ENCODE peak calls at places on chromosomes 2 and 18, in eight cellular contexts. B is HCT116, X is K562, D is GM12878, V is endothelial cell of umbilical vein, U is H1, L is HepG2, M is SK-N-SH. Z is an unnamed sample.

GRCh38 chr18:73563345-73563744 is 584.3 kb downstream of the FBXO15 start:
- DNase-seq in B (no peak), V (no peak), D (no peak), L (no peak), X (no peak), U (no peak), M (no peak), Z (no peak)

GRCh38 chr2:201262718-201263117 is 2.4 kb downstream of the CASP8 start:
- DNase-seq in M (no peak), B (no peak), L (no peak), U (no peak), V (no peak), X (no peak), D (no peak), Z (no peak)

GRCh38 chr2:84725717-84726116 is 155.2 kb downstream of the TRABD2A start:
- DNase-seq in L (no peak), X (no peak), V (no peak), M (no peak), B (no peak), D (no peak), U (no peak), Z (no peak)

GRCh38 chr2:234467289-234467688 is 29.6 kb downstream of the ARL4C start:
- DNase-seq in L (no peak), M (no peak), V (no peak), D (no peak), X (no peak), B (no peak), U (no peak), Z (no peak)

GRCh38 chr2:118457956-118458355 is 369.7 kb downstream of the INSIG2 start:
- DNase-seq in D (no peak), U (no peak), L (no peak), M (no peak), B (no peak), X (no peak), V (no peak), Z (no peak)

GRCh38 chr2:230957756-230958391 is 32.8 kb upstream of the GPR55 start:
- DNase-seq in L (no peak), X (no peak), V (no peak), M (no peak), D (no peak), B (no peak), U (no peak), Z (no peak)

GRCh38 chr2:80496770-80497169 is 192.2 kb upstream of the LRRTM1 start:
- DNase-seq in D (no peak), V (no peak), U (no peak), X (no peak), M (no peak), L (no peak), B (no peak), Z (no peak)

GRCh38 chr2:200239216-200239615 is 67.3 kb upstream of the SPATS2L start:
- DNase-seq in B (no peak), U (no peak), D (no peak), X (no peak), V (no peak), M (peak), L (no peak), Z (no peak)

GRCh38 chr2:233706720-233707119 is 6.0 kb upstream of the UGT1A5 start:
- DNase-seq in M (no peak), V (no peak), D (no peak), X (no peak), L (no peak), B (no peak), U (no peak), Z (no peak)

GRCh38 chr2:158688722-158689121 is 106.4 kb upstream of the DAPL1 start:
- DNase-seq in B (no peak), U (no peak), V (no peak), L (no peak), X (no peak), M (no peak), D (no peak), Z (peak)

GRCh38 chr2:121810959-121811853 is 55.8 kb downstream of the TSN start:
- DNase-seq in L (peak), D (no peak), X (peak), B (peak), M (peak), U (peak), V (peak), Z (peak)

GRCh38 chr18:32798209-32798960 is 25.6 kb upstream of the KLHL14 start:
- DNase-seq in L (peak), V (no peak), M (no peak), X (no peak), B (no peak), D (no peak), U (no peak), Z (no peak)

GRCh38 chr2:50547521-50547920 is 484.4 kb downstream of the NRXN1 start:
- DNase-seq in D (no peak), V (no peak), M (no peak), X (no peak), L (no peak), B (no peak), U (no peak), Z (no peak)

GRCh38 chr18:28494151-28494550 is 317.2 kb upstream of the CDH2 start:
- DNase-seq in D (no peak), L (no peak), U (no peak), X (no peak), M (no peak), V (no peak), B (no peak), Z (no peak)

GRCh38 chr2:15939556-15939853 is 845 bp upstream of the MYCN start:
- DNase-seq in X (peak), U (no peak), V (no peak), B (peak), M (peak), L (no peak), D (no peak), Z (no peak)

GRCh38 chr2:88188741-88189140 is 18.6 kb downstream of the THNSL2 start:
- DNase-seq in B (no peak), M (no peak), X (no peak), L (no peak), U (no peak), D (no peak), V (no peak), Z (no peak)

GRCh38 chr2:191245046-191245868 is at the start of gene MYO1B:
- DNase-seq in V (peak), B (peak), X (peak), U (peak), L (peak), M (peak), D (no peak), Z (peak)

GRCh38 chr2:223618172-223619035 is 16.2 kb upstream of the SCG2 start:
- DNase-seq in L (no peak), V (no peak), U (peak), B (no peak), X (peak), M (no peak), D (no peak), Z (peak)

GRCh38 chr2:160670618-160671017 is 177.0 kb upstream of the RBMS1 start:
- DNase-seq in L (no peak), X (no peak), U (no peak), B (no peak), M (no peak), V (no peak), D (no peak), Z (no peak)

GRCh38 chr2:44166096-44166495 is 2.6 kb upstream of the PPM1B start:
- DNase-seq in L (no peak), B (no peak), V (no peak), U (no peak), D (no peak), X (no peak), M (peak), Z (peak)

GRCh38 chr2:234422895-234423505 is 73.9 kb downstream of the ARL4C start:
- DNase-seq in M (no peak), X (no peak), B (no peak), D (no peak), L (no peak), V (no peak), U (no peak), Z (no peak)

GRCh38 chr2:48414980-48415764 is 114.8 kb upstream of the STON1 start:
- DNase-seq in U (no peak), D (no peak), M (peak), B (no peak), V (no peak), X (no peak), L (peak), Z (peak)

GRCh38 chr18:54338230-54338629 is 19.4 kb downstream of the STARD6 start:
- DNase-seq in X (no peak), L (no peak), U (no peak), D (no peak), V (no peak), M (no peak), B (no peak), Z (no peak)

GRCh38 chr2:109701362-109701761 is 87.2 kb downstream of the SOWAHC start:
- DNase-seq in D (no peak), B (no peak), V (no peak), L (peak), X (no peak), M (no peak), U (no peak), Z (peak)

GRCh38 chr18:34514238-34514637 is 195.9 kb upstream of the DTNA start:
- DNase-seq in D (no peak), L (no peak), V (peak), X (no peak), B (no peak), U (no peak), M (no peak), Z (no peak)

GRCh38 chr2:97740590-97741182 is 27.3 kb downstream of the ZAP70 start:
- DNase-seq in V (peak), D (no peak), X (peak), L (peak), M (peak), B (peak), U (peak), Z (peak)

GRCh38 chr2:1141079-1141478 is 190.4 kb downstream of the SNTG2 start:
- DNase-seq in X (no peak), U (no peak), D (no peak), L (no peak), V (no peak), B (no peak), M (no peak), Z (no peak)

GRCh38 chr2:161983010-161983651 is 90.9 kb downstream of the DPP4 start:
- DNase-seq in D (no peak), B (no peak), V (no peak), X (no peak), M (no peak), L (no peak), U (no peak), Z (no peak)

GRCh38 chr2:216615298-216616082 is 17.7 kb upstream of the IGFBP2 start:
- DNase-seq in B (no peak), L (peak), V (no peak), U (no peak), D (no peak), X (no peak), M (no peak), Z (no peak)

GRCh38 chr18:36572135-36572856 is 256.5 kb downstream of the TPGS2 start:
- DNase-seq in X (no peak), L (peak), D (peak), V (peak), B (peak), U (no peak), M (peak), Z (peak)

GRCh38 chr2:136113767-136114070 is 4.2 kb downstream of the CXCR4 start:
- DNase-seq in U (no peak), V (no peak), D (no peak), L (no peak), M (peak), X (no peak), B (no peak), Z (no peak)

GRCh38 chr2:172791953-172792352 is 56.3 kb downstream of the RAPGEF4 start:
- DNase-seq in D (no peak), U (no peak), B (no peak), V (no peak), X (no peak), L (no peak), M (no peak), Z (peak)

GRCh38 chr18:66752733-66753132 is 148.8 kb upstream of the CDH19 start:
- DNase-seq in V (no peak), M (no peak), D (no peak), U (no peak), L (no peak), X (no peak), B (no peak), Z (no peak)

GRCh38 chr2:150325656-150326055 is 161.8 kb downstream of the RND3 start:
- DNase-seq in L (no peak), B (no peak), X (no peak), M (no peak), D (no peak), V (no peak), U (no peak), Z (no peak)

GRCh38 chr2:150332378-150332777 is 155.1 kb downstream of the RND3 start:
- DNase-seq in B (no peak), D (no peak), X (no peak), V (no peak), L (no peak), U (no peak), M (no peak), Z (no peak)

GRCh38 chr2:150327546-150328495 is 159.6 kb downstream of the RND3 start:
- DNase-seq in X (no peak), B (no peak), L (no peak), M (peak), D (no peak), V (no peak), U (no peak), Z (peak)
- TF ChIP-seq POLR2AphosphoS5 in X (no peak), B (no peak), L (no peak), M (no peak), D (no peak), V (no peak), U (no peak), Z (no peak)

GRCh38 chr2:20232837-20233207 is 7.9 kb upstream of the SDC1 start:
- DNase-seq in D (no peak), B (no peak), L (no peak), U (peak), M (no peak), X (no peak), V (no peak), Z (no peak)
- H3K27ac ChIP-seq in D (no peak), B (no peak), L (no peak), U (no peak), M (no peak), X (no peak), V (no peak), Z (no peak)

GRCh38 chr18:51342815-51343214 is 145.3 kb upstream of the MEX3C start:
- DNase-seq in L (peak), U (no peak), D (no peak), B (no peak), V (no peak), X (no peak), M (no peak), Z (no peak)
- H3K4me2 ChIP-seq in L (no peak), U (no peak), D (no peak), B (no peak), V (no peak), X (no peak), M (no peak), Z (no peak)

DNA sequence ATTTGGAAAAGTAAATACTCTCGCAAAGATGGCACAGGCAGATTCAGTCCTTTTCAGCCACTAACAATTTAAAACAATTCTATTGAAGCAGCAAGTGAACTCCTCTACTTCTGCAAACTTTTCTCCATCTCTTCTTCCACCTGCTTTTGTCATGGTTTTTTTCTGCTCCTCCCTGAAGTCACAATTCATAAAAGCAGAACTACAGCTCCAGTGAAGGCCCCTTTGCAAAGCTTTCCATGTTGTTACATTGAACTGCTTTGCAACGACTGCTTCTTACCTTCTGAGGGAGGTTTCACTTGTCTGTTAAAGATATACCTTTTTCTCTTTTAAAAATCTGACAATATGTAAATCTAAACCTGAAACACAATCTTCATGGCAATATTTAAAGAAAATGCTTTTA is 3.7 kb upstream of the SERTAD2 start:
- DNase-seq in M (no peak), X (no peak), L (no peak), B (no peak), U (no peak), V (no peak), D (no peak), Z (no peak)
- TF ChIP-seq POLR2AphosphoS5 in M (no peak), X (no peak), L (no peak), B (no peak), U (no peak), V (no peak), D (no peak), Z (no peak)

DNA sequence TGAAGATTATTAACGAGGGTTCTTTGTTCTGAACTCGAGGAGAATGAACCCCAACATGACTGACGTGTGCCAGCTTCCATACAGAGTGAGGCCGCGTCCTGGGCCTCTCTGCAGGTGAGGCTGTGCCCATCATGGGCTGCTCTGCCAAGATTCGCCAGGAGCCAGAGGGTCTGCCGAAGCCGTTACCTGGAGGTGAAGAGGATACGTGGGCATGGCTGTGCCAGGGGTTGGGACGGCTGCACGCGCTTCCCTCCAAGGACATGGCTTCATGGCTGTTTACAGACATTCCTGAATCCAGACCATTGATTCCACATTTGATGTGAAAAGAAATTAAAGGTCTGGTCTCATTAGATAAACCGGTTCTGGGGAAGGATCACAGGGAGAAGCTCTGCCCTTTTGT is 211.4 kb upstream of the SALL3 start:
- DNase-seq in M (no peak), L (no peak), U (no peak), B (no peak), D (no peak), X (no peak), V (no peak), Z (no peak)
- H3K27ac ChIP-seq in M (no peak), L (no peak), U (no peak), B (no peak), D (no peak), X (no peak), V (no peak), Z (no peak)

DNA sequence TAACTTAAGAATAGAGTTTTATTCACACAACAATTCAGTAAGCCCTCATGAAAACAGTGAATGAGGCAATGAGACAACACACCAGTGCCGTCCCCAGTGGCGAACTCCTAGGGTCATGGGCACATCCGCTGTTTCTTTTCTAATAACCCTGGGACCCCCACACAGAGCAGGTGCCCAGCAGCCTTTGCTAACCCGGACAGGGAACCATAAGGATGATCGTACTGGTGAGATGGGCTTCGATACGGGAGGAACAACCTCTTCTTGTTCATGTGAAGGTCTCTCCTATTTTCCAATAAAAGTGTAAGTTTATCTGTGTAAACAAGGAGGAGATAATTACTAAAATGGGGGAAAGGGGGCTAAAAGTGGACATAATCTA is 97.4 kb upstream of the MGAT4A start:
- DNase-seq in M (no peak), D (no peak), U (no peak), X (no peak), L (no peak), V (no peak), B (no peak), Z (no peak)
- H3K4me2 ChIP-seq in M (no peak), D (no peak), U (no peak), X (no peak), L (no peak), V (no peak), B (no peak), Z (no peak)

DNA sequence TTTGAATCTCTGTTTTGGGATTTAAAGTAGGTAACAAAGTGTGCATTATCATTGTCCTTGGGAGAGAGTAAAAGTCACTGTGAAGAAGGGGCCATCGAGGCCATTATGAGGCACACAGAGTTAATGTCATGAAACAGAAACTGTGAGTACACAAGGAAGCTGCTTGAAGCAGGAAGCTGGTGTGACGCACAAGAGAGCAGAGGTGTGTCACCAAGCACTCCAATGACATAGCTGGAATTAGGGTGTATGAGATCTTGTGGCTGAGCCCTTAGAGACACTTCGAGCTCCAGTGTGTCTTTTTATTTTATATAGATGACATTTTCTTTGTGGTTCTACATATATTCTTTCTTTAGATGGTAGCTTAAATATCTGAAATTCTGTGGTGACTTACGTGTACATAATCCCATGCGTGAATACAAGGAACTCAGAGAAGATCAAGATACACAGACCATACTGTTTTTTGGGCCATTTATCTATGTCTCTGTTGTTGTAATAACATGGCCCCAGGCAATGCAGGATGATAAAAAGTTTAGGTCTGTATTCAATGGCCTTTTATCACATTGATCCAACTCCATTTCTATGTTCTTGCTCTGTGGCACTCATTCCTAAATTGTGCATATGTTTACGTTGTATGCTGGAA is 164.7 kb upstream of the FAM98A start:
- DNase-seq in V (no peak), L (no peak), D (no peak), U (no peak), X (no peak), B (no peak), M (no peak), Z (no peak)
- TF ChIP-seq POLR2AphosphoS5 in V (no peak), L (no peak), D (no peak), U (no peak), X (no peak), B (no peak), M (no peak), Z (no peak)